ENCODE peak calls at places on chromosomes 7 and 10, in six cellular contexts. P is mesenchymal stem cell; I is psoas muscle; M is brain microvascular endothelial cell; Q is CD8-positive, alpha-beta memory T cell; C is lower lobe of right lung. S is an unnamed sample. For H3K27me3 and H3K36me3, the result is how much of the 10 kb centered on the place peaks cover.

GRCh38 chr10:9762966-9763656 is 1254.6 kb upstream of the CELF2 start:
- DNase-seq in Q (no peak), M (peak), C (no peak), P (peak), I (no peak), S (no peak)

GRCh38 chr10:24751716-24752115 is 28.0 kb upstream of the ARHGAP21 start:
- DNase-seq in I (no peak), P (no peak), Q (no peak), M (no peak), C (no peak), S (no peak)

GRCh38 chr10:61409132-61409531 is 44.0 kb downstream of the TMEM26 start:
- DNase-seq in M (no peak), I (no peak), C (no peak), Q (no peak), P (no peak), S (no peak)

GRCh38 chr10:15515207-15515606 is 144.1 kb upstream of the FAM171A1 start:
- DNase-seq in C (no peak), M (no peak), Q (no peak), P (no peak), I (no peak), S (peak)

GRCh38 chr7:112025556-112025955 is 180.6 kb downstream of the DOCK4 start:
- DNase-seq in C (no peak), M (no peak), I (no peak), P (no peak), Q (no peak), S (no peak)

GRCh38 chr7:16982640-16983103 is 100.9 kb upstream of the AGR3 start:
- DNase-seq in C (no peak), Q (no peak), I (no peak), M (peak), P (peak), S (peak)

GRCh38 chr10:86197166-86197790 is 169.3 kb downstream of the GRID1 start:
- DNase-seq in M (no peak), Q (no peak), I (no peak), P (no peak), C (no peak), S (no peak)

GRCh38 chr10:123792579-123792978 is 99.0 kb downstream of the CPXM2 start:
- DNase-seq in P (no peak), C (no peak), M (no peak), I (no peak), Q (no peak), S (no peak)

GRCh38 chr10:2121944-2122343 is 384.6 kb upstream of the ADARB2 start:
- DNase-seq in P (no peak), Q (no peak), M (no peak), C (no peak), I (no peak), S (no peak)

GRCh38 chr7:31633454-31633853 is 53.6 kb upstream of the PPP1R17 start:
- DNase-seq in Q (no peak), M (no peak), C (no peak), P (no peak), I (no peak), S (no peak)

GRCh38 chr7:27808626-27809025 is 68.7 kb downstream of the TAX1BP1 start:
- DNase-seq in M (peak), P (peak), C (no peak), Q (no peak), I (no peak), S (no peak)

GRCh38 chr7:46715579-46715978 is 794.5 kb upstream of the IGFBP3 start:
- DNase-seq in M (no peak), P (peak), C (no peak), I (no peak), Q (no peak), S (no peak)

GRCh38 chr7:126040114-126041045 is 1110.8 kb upstream of the POT1 start:
- DNase-seq in Q (no peak), I (no peak), M (no peak), P (no peak), C (no peak), S (no peak)

GRCh38 chr10:30454744-30455498 is 20.9 kb downstream of the MAP3K8 start:
- DNase-seq in M (peak), P (peak), Q (no peak), I (no peak), C (no peak), S (no peak)

GRCh38 chr7:113825832-113826231 is 93.0 kb downstream of the PPP1R3A start:
- DNase-seq in P (no peak), I (no peak), C (no peak), Q (no peak), M (no peak), S (no peak)

GRCh38 chr10:16686081-16686902 is 130.9 kb downstream of the RSU1 start:
- DNase-seq in P (no peak), I (no peak), Q (no peak), C (no peak), M (no peak), S (no peak)

GRCh38 chr10:86657396-86658011 is 3.2 kb downstream of the OPN4 start:
- DNase-seq in M (no peak), I (no peak), C (peak), Q (no peak), P (no peak), S (no peak)

GRCh38 chr7:42350801-42351200 is 113.8 kb upstream of the GLI3 start:
- DNase-seq in I (no peak), Q (no peak), M (no peak), P (no peak), C (no peak), S (no peak)

GRCh38 chr10:79137404-79137803 is 68.6 kb downstream of the ZMIZ1 start:
- DNase-seq in M (no peak), P (no peak), Q (no peak), C (no peak), I (no peak), S (no peak)

GRCh38 chr7:153151766-153152165 is 392.2 kb downstream of the ACTR3B start:
- DNase-seq in I (no peak), Q (no peak), P (no peak), M (no peak), C (no peak), S (no peak)

GRCh38 chr10:15469066-15469465 is 98.0 kb upstream of the FAM171A1 start:
- DNase-seq in P (no peak), M (no peak), I (no peak), Q (no peak), C (no peak), S (no peak)

GRCh38 chr7:94206295-94206694 is 188.4 kb upstream of the COL1A2 start:
- DNase-seq in I (no peak), C (no peak), P (no peak), Q (no peak), M (no peak), S (no peak)

GRCh38 chr10:124708246-124708779 is 35.9 kb downstream of the FAM53B start:
- DNase-seq in I (peak), P (peak), M (no peak), C (no peak), Q (no peak), S (no peak)

GRCh38 chr7:100396421-100396982 is 23.2 kb downstream of the PILRA start:
- DNase-seq in M (no peak), Q (no peak), P (no peak), I (no peak), C (no peak), S (no peak)

GRCh38 chr10:21526184-21526951 is 886 bp upstream of the SKIDA1 start:
- DNase-seq in I (peak), P (peak), M (peak), Q (peak), C (peak), S (peak)

DNA sequence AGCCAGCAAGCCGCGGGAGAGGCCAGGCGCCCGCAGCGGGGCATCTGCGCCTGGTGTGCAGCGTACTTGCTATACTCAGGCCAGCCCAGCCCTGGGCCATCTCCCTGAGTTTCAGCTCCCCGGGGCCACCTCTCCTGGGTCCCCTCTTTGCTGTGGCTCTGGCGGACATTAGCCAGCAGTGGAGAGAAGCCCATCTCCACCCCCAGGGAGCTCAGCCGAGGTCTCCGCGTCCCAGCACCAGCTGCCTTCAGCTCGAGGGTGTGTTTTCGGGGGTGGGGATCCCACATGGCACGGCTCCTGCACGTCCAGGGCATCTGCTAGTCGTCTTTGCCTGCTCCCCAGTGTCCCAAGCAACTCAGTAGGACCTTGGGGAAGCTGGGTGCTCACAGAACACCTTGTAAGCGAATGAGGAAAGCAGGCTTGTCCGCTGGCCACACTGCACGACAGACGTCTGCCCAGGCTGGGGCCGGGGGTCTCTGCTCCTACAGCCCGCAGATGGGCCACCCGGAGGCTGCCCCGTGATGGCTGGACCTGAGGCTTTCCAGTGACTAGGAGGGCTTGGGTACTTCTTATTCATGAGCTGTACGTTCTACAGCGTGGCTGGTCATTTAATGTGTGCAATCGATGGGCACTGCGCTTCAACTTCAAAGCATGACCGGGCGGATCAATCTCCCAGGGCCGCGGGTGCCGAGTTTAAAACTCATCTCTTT is 455.6 kb downstream of the DNAJB6 start:
- DNase-seq in Q (no peak), I (peak), M (no peak), C (no peak), P (no peak), S (no peak)
- H3K27me3 ChIP-seq in Q (under half), I (under half), M (under half), C (under half), P (under half), S (under half)

DNA sequence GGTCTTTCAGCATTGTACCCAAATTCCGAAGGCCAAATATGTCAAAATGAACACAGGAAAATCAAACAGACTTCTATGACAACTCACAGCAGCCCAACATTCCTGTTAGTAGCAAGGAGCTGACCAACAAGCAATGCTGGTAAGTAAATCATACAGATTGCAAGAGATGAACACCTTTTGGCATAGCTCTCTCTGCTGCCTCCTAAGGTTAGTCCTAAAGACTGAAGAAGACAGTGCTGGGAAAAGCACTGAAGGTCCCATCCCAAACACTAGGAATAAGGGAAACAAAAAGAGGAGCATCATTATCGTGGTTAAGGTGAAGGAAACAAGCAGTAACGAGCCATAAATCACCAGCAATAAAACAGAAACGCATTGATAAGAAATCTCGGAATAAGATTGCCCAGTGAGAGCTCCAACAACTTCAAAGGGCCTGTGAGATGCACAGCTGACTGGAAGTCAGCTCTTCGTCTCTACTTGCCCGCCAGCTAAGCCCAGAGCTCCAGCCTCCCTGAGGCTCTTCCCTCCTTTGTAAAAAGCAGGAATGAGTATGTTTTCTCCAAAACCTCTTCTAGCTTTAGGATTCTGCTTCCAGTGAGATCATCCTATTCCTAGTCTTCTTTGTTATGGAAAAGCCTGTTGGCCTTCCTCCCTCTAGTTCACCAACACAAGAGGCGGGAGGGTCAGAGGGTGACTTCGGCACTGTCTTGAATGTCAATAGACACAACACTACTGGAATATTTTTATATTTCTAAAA is 15.3 kb downstream of the NUDT5 start:
- DNase-seq in M (no peak), Q (no peak), C (no peak), P (no peak), I (no peak), S (no peak)
- H3K36me3 ChIP-seq in M (under half), Q (under half), C (half or more), P (half or more), I (half or more), S (under half)

GRCh38 chr10:127576011-127576410 is 26.9 kb downstream of the NPS start:
- DNase-seq in M (no peak), I (no peak), Q (no peak), P (no peak), C (no peak), S (peak)
- H3K27me3 ChIP-seq in M (under half), I (under half), Q (under half), P (under half), C (under half), S (under half)

GRCh38 chr7:102072003-102072402 is 214.7 kb upstream of the SH2B2 start:
- DNase-seq in Q (no peak), C (no peak), P (no peak), M (no peak), I (no peak), S (no peak)

GRCh38 chr7:102075126-102075525 is 211.5 kb upstream of the SH2B2 start:
- DNase-seq in C (no peak), M (no peak), I (no peak), Q (no peak), P (no peak), S (no peak)

GRCh38 chr7:102075553-102076135 is 211.0 kb upstream of the SH2B2 start:
- DNase-seq in P (no peak), Q (no peak), C (no peak), M (no peak), I (no peak), S (no peak)

GRCh38 chr7:102072636-102073209 is 213.9 kb upstream of the SH2B2 start:
- DNase-seq in Q (no peak), M (no peak), I (no peak), C (no peak), P (no peak), S (no peak)

DNA sequence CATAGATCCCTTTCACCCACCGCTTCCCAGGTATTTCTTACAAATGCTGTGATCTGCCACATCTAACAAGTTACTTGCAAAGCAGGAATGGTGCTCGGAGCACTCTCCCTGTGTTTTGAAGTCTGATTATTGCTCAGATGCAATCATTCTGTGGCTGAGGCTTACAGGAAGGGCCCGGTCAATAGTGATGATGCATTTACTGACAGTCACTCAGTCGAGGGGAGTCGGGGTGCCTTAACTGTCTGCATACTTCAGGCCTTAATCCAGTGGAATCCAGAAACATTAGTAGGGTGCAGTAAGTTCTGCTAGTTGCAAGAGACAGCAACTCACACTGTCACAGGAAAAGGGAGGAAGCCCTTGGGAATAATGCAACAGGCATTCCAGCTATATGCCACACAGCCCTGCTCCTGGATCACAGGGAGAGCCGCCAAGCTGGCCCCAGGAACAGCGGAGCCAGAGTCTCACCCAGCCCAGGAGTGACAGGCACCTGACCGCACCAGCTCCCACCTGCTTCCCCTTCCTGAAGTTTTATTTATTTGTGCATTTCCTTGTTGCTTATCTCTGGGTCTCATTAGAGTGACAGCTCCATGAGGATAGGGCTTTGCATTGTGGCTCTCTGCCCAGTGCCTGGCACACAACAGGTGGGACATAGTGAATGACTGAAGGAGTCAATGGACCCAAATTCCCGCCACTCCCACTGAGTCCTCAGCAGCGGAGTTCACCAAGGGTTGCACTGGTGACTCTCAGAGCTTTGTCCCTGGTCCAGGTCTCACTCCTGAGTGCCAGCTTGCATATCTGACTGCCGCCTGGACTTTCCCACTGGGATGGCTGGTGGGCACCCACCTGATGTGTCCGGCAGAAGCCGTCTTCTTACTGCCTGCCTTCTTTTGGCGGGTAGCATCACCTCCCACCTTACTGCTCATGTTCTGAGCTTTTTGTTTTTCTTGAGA is 212.5 kb upstream of the SH2B2 start:
- DNase-seq in C (no peak), M (no peak), I (no peak), Q (no peak), P (no peak), S (no peak)
- H3K36me3 ChIP-seq in C (under half), M (under half), I (under half), Q (under half), P (under half), S (under half)